ENCODE peak calls at places on chromosomes 3 and 15, in five cellular contexts. H, L, P, N and X are unnamed samples.

GRCh38 chr3:67033091-67033490 is 35.0 kb downstream of the KBTBD8 start:
- DNase-seq in L (no peak), N (no peak), H (no peak), P (no peak), X (no peak)

GRCh38 chr3:10547413-10547812 is 42.0 kb upstream of the ATP2B2 start:
- DNase-seq in H (no peak), L (no peak), P (no peak), N (no peak), X (no peak)

GRCh38 chr3:11998091-11998490 is 6.1 kb upstream of the SYN2 start:
- DNase-seq in P (no peak), H (no peak), L (no peak), N (no peak), X (no peak)

GRCh38 chr15:48671381-48672022 is 26.0 kb upstream of the FBN1 start:
- DNase-seq in P (no peak), H (peak; percentile 70), L (no peak), N (peak; percentile 78), X (peak; percentile 68)

GRCh38 chr3:159850481-159850880 is 138.2 kb upstream of the IL12A start:
- DNase-seq in L (no peak), H (no peak), P (no peak), N (no peak), X (no peak)

GRCh38 chr15:89946681-89947313 is 34.0 kb upstream of the ARPIN start:
- DNase-seq in L (no peak), P (no peak), H (no peak), N (no peak), X (no peak)

GRCh38 chr3:6112546-6112945 is 748.4 kb upstream of the GRM7 start:
- DNase-seq in H (no peak), P (no peak), L (no peak), N (no peak), X (no peak)

GRCh38 chr15:33013827-33014445 is 180.6 kb downstream of the FMN1 start:
- DNase-seq in N (peak; percentile 60), H (no peak), L (no peak), P (peak; percentile 85), X (no peak)

GRCh38 chr15:69474846-69475455 is 22.3 kb downstream of the RPLP1 start:
- DNase-seq in L (no peak), P (no peak), H (no peak), N (no peak), X (no peak)

GRCh38 chr15:66864871-66865281 is 162.8 kb downstream of the SMAD6 start:
- DNase-seq in P (no peak), L (no peak), H (peak; percentile 61), N (no peak), X (no peak)

GRCh38 chr15:60326824-60327654 is 70.7 kb downstream of the ANXA2 start:
- DNase-seq in H (no peak), N (peak; percentile 78), L (peak; percentile 73), P (no peak), X (no peak)

GRCh38 chr3:150920236-150920635 is 15.0 kb upstream of the MINDY4B start:
- DNase-seq in P (no peak), H (no peak), N (peak; percentile 4), L (no peak), X (no peak)

GRCh38 chr15:45179221-45179985 is 8.4 kb downstream of the SHF start:
- DNase-seq in P (no peak), H (no peak), N (no peak), L (no peak), X (no peak)

GRCh38 chr3:149883134-149883533 is 70.1 kb downstream of the RNF13 start:
- DNase-seq in P (no peak), L (no peak), N (no peak), H (no peak), X (no peak)

GRCh38 chr15:52483712-52484111 is 45.0 kb downstream of the MYO5A start:
- DNase-seq in H (no peak), N (peak; percentile 62), L (no peak), P (no peak), X (no peak)

GRCh38 chr15:60706145-60706544 is 227.2 kb upstream of the ICE2 start:
- DNase-seq in P (no peak), L (no peak), H (no peak), N (no peak), X (no peak)

GRCh38 chr15:79076661-79077060 is 13.9 kb downstream of the RASGRF1 start:
- DNase-seq in H (peak; percentile 20), N (no peak), P (no peak), L (no peak), X (no peak)

GRCh38 chr3:31077826-31078225 is 183.4 kb upstream of the GADL1 start:
- DNase-seq in N (no peak), H (no peak), L (no peak), P (no peak), X (no peak)